ENCODE peak calls at places on chromosomes 16 and 17, in seven cellular contexts. One of them, this sample, is unnamed.

GRCh38 chr16:17395849-17396480 is 74.8 kb downstream of the XYLT1 start:
- DNase-seq in stimulated activated CD4-positive, alpha-beta T cell treated with anti-CD3 and anti-CD28 coated beads, TNF-alpha, amount 100 ng/mL, for 1 hour: no peak
- DNase-seq in nephron progenitor cell: no peak
- DNase-seq in uterus: peak
- DNase-seq in transverse colon: peak
- DNase-seq in 8988T: no peak
- DNase-seq in HuH-7: no peak
- DNase-seq in this sample: no peak

GRCh38 chr17:64327201-64327930 is 63.3 kb downstream of the PECAM1 start:
- DNase-seq in stimulated activated CD4-positive, alpha-beta T cell treated with anti-CD3 and anti-CD28 coated beads, TNF-alpha, amount 100 ng/mL, for 1 hour: no peak
- DNase-seq in nephron progenitor cell: no peak
- DNase-seq in uterus: peak
- DNase-seq in transverse colon: no peak
- DNase-seq in 8988T: no peak
- DNase-seq in HuH-7: no peak
- DNase-seq in this sample: no peak

GRCh38 chr17:42508426-42509164 is 27.4 kb upstream of the NAGLU start:
- DNase-seq in stimulated activated CD4-positive, alpha-beta T cell treated with anti-CD3 and anti-CD28 coated beads, TNF-alpha, amount 100 ng/mL, for 1 hour: no peak
- DNase-seq in nephron progenitor cell: no peak
- DNase-seq in uterus: no peak
- DNase-seq in transverse colon: no peak
- DNase-seq in 8988T: no peak
- DNase-seq in HuH-7: no peak
- DNase-seq in this sample: no peak

GRCh38 chr17:1134634-1135324 is 45.0 kb downstream of the ABR start:
- DNase-seq in stimulated activated CD4-positive, alpha-beta T cell treated with anti-CD3 and anti-CD28 coated beads, TNF-alpha, amount 100 ng/mL, for 1 hour: no peak
- DNase-seq in nephron progenitor cell: no peak
- DNase-seq in uterus: no peak
- DNase-seq in transverse colon: no peak
- DNase-seq in 8988T: no peak
- DNase-seq in HuH-7: no peak
- DNase-seq in this sample: no peak

GRCh38 chr17:59786536-59787319 is 79.3 kb downstream of the VMP1 start:
- DNase-seq in stimulated activated CD4-positive, alpha-beta T cell treated with anti-CD3 and anti-CD28 coated beads, TNF-alpha, amount 100 ng/mL, for 1 hour: peak
- DNase-seq in nephron progenitor cell: no peak
- DNase-seq in uterus: peak
- DNase-seq in transverse colon: peak
- DNase-seq in 8988T: no peak
- DNase-seq in HuH-7: peak
- DNase-seq in this sample: peak

GRCh38 chr16:26827386-26827785 is 239.3 kb upstream of the C16orf82 start:
- DNase-seq in stimulated activated CD4-positive, alpha-beta T cell treated with anti-CD3 and anti-CD28 coated beads, TNF-alpha, amount 100 ng/mL, for 1 hour: no peak
- DNase-seq in nephron progenitor cell: no peak
- DNase-seq in uterus: no peak
- DNase-seq in transverse colon: no peak
- DNase-seq in 8988T: no peak
- DNase-seq in HuH-7: no peak
- DNase-seq in this sample: no peak

GRCh38 chr17:1865252-1866037 is 35.6 kb downstream of the RPA1 start:
- DNase-seq in stimulated activated CD4-positive, alpha-beta T cell treated with anti-CD3 and anti-CD28 coated beads, TNF-alpha, amount 100 ng/mL, for 1 hour: no peak
- DNase-seq in nephron progenitor cell: no peak
- DNase-seq in uterus: no peak
- DNase-seq in transverse colon: peak
- DNase-seq in 8988T: no peak
- DNase-seq in HuH-7: peak
- DNase-seq in this sample: no peak

GRCh38 chr16:85955566-85955965 is 56.6 kb downstream of the IRF8 start:
- DNase-seq in stimulated activated CD4-positive, alpha-beta T cell treated with anti-CD3 and anti-CD28 coated beads, TNF-alpha, amount 100 ng/mL, for 1 hour: no peak
- DNase-seq in nephron progenitor cell: no peak
- DNase-seq in uterus: no peak
- DNase-seq in transverse colon: no peak
- DNase-seq in 8988T: no peak
- DNase-seq in HuH-7: no peak
- DNase-seq in this sample: no peak

GRCh38 chr16:56542039-56542438 is 22.2 kb upstream of the BBS2 start:
- DNase-seq in stimulated activated CD4-positive, alpha-beta T cell treated with anti-CD3 and anti-CD28 coated beads, TNF-alpha, amount 100 ng/mL, for 1 hour: no peak
- DNase-seq in nephron progenitor cell: no peak
- DNase-seq in uterus: no peak
- DNase-seq in transverse colon: no peak
- DNase-seq in 8988T: no peak
- DNase-seq in HuH-7: no peak
- DNase-seq in this sample: no peak

GRCh38 chr17:77212833-77213777 is 72.3 kb downstream of the SEC14L1 start:
- DNase-seq in stimulated activated CD4-positive, alpha-beta T cell treated with anti-CD3 and anti-CD28 coated beads, TNF-alpha, amount 100 ng/mL, for 1 hour: no peak
- DNase-seq in nephron progenitor cell: no peak
- DNase-seq in uterus: no peak
- DNase-seq in transverse colon: no peak
- DNase-seq in 8988T: no peak
- DNase-seq in HuH-7: no peak
- DNase-seq in this sample: no peak

GRCh38 chr16:29898786-29899515 is 399 bp downstream of the SEZ6L2 start:
- DNase-seq in stimulated activated CD4-positive, alpha-beta T cell treated with anti-CD3 and anti-CD28 coated beads, TNF-alpha, amount 100 ng/mL, for 1 hour: no peak
- DNase-seq in nephron progenitor cell: peak
- DNase-seq in uterus: no peak
- DNase-seq in transverse colon: peak
- DNase-seq in 8988T: peak
- DNase-seq in HuH-7: peak
- DNase-seq in this sample: no peak

GRCh38 chr16:10090816-10091215 is 91.4 kb downstream of the GRIN2A start:
- DNase-seq in stimulated activated CD4-positive, alpha-beta T cell treated with anti-CD3 and anti-CD28 coated beads, TNF-alpha, amount 100 ng/mL, for 1 hour: no peak
- DNase-seq in nephron progenitor cell: no peak
- DNase-seq in uterus: no peak
- DNase-seq in transverse colon: no peak
- DNase-seq in 8988T: no peak
- DNase-seq in HuH-7: no peak
- DNase-seq in this sample: no peak

GRCh38 chr17:62085511-62086408 is 20.7 kb upstream of the MED13 start:
- DNase-seq in stimulated activated CD4-positive, alpha-beta T cell treated with anti-CD3 and anti-CD28 coated beads, TNF-alpha, amount 100 ng/mL, for 1 hour: no peak
- DNase-seq in nephron progenitor cell: no peak
- DNase-seq in uterus: no peak
- DNase-seq in transverse colon: no peak
- DNase-seq in 8988T: no peak
- DNase-seq in HuH-7: no peak
- DNase-seq in this sample: peak

GRCh38 chr17:1577186-1577585 is 14.6 kb upstream of the PITPNA start:
- DNase-seq in stimulated activated CD4-positive, alpha-beta T cell treated with anti-CD3 and anti-CD28 coated beads, TNF-alpha, amount 100 ng/mL, for 1 hour: no peak
- DNase-seq in nephron progenitor cell: no peak
- DNase-seq in uterus: peak
- DNase-seq in transverse colon: peak
- DNase-seq in 8988T: no peak
- DNase-seq in HuH-7: peak
- DNase-seq in this sample: peak

GRCh38 chr17:74351552-74352210 is 10.0 kb downstream of the BTBD17 start:
- DNase-seq in stimulated activated CD4-positive, alpha-beta T cell treated with anti-CD3 and anti-CD28 coated beads, TNF-alpha, amount 100 ng/mL, for 1 hour: no peak
- DNase-seq in nephron progenitor cell: peak
- DNase-seq in uterus: no peak
- DNase-seq in transverse colon: no peak
- DNase-seq in 8988T: no peak
- DNase-seq in HuH-7: no peak
- DNase-seq in this sample: peak

GRCh38 chr17:58388302-58389190 is 28.8 kb downstream of the RNF43 start:
- DNase-seq in stimulated activated CD4-positive, alpha-beta T cell treated with anti-CD3 and anti-CD28 coated beads, TNF-alpha, amount 100 ng/mL, for 1 hour: no peak
- DNase-seq in nephron progenitor cell: no peak
- DNase-seq in uterus: no peak
- DNase-seq in transverse colon: no peak
- DNase-seq in 8988T: no peak
- DNase-seq in HuH-7: no peak
- DNase-seq in this sample: no peak

GRCh38 chr17:75525806-75526554 is 483 bp downstream of the LLGL2 start:
- DNase-seq in stimulated activated CD4-positive, alpha-beta T cell treated with anti-CD3 and anti-CD28 coated beads, TNF-alpha, amount 100 ng/mL, for 1 hour: no peak
- DNase-seq in nephron progenitor cell: peak
- DNase-seq in uterus: no peak
- DNase-seq in transverse colon: peak
- DNase-seq in 8988T: no peak
- DNase-seq in HuH-7: no peak
- DNase-seq in this sample: no peak

GRCh38 chr16:4544483-4544882 is 5.9 kb upstream of the CDIP1 start:
- DNase-seq in stimulated activated CD4-positive, alpha-beta T cell treated with anti-CD3 and anti-CD28 coated beads, TNF-alpha, amount 100 ng/mL, for 1 hour: no peak
- DNase-seq in nephron progenitor cell: no peak
- DNase-seq in uterus: no peak
- DNase-seq in transverse colon: no peak
- DNase-seq in 8988T: no peak
- DNase-seq in HuH-7: no peak
- DNase-seq in this sample: no peak

GRCh38 chr16:73217654-73218053 is 169.7 kb upstream of the ZFHX3 start:
- DNase-seq in stimulated activated CD4-positive, alpha-beta T cell treated with anti-CD3 and anti-CD28 coated beads, TNF-alpha, amount 100 ng/mL, for 1 hour: no peak
- DNase-seq in nephron progenitor cell: no peak
- DNase-seq in uterus: no peak
- DNase-seq in transverse colon: no peak
- DNase-seq in 8988T: no peak
- DNase-seq in HuH-7: no peak
- DNase-seq in this sample: no peak

GRCh38 chr16:88466175-88466862 is 13.2 kb downstream of the ZFPM1 start:
- DNase-seq in stimulated activated CD4-positive, alpha-beta T cell treated with anti-CD3 and anti-CD28 coated beads, TNF-alpha, amount 100 ng/mL, for 1 hour: no peak
- DNase-seq in nephron progenitor cell: no peak
- DNase-seq in uterus: no peak
- DNase-seq in transverse colon: no peak
- DNase-seq in 8988T: no peak
- DNase-seq in HuH-7: no peak
- DNase-seq in this sample: no peak

GRCh38 chr16:85822145-85822544 is 22.6 kb downstream of the COX4I1 start:
- DNase-seq in stimulated activated CD4-positive, alpha-beta T cell treated with anti-CD3 and anti-CD28 coated beads, TNF-alpha, amount 100 ng/mL, for 1 hour: no peak
- DNase-seq in nephron progenitor cell: no peak
- DNase-seq in uterus: no peak
- DNase-seq in transverse colon: no peak
- DNase-seq in 8988T: no peak
- DNase-seq in HuH-7: no peak
- DNase-seq in this sample: no peak

GRCh38 chr16:75065149-75065807 is 51.3 kb downstream of the LDHD start:
- DNase-seq in stimulated activated CD4-positive, alpha-beta T cell treated with anti-CD3 and anti-CD28 coated beads, TNF-alpha, amount 100 ng/mL, for 1 hour: no peak
- DNase-seq in nephron progenitor cell: no peak
- DNase-seq in uterus: no peak
- DNase-seq in transverse colon: peak
- DNase-seq in 8988T: no peak
- DNase-seq in HuH-7: no peak
- DNase-seq in this sample: no peak

GRCh38 chr16:4260360-4260759 is 12.5 kb downstream of the TFAP4 start:
- DNase-seq in stimulated activated CD4-positive, alpha-beta T cell treated with anti-CD3 and anti-CD28 coated beads, TNF-alpha, amount 100 ng/mL, for 1 hour: no peak
- DNase-seq in nephron progenitor cell: no peak
- DNase-seq in uterus: no peak
- DNase-seq in transverse colon: peak
- DNase-seq in 8988T: no peak
- DNase-seq in HuH-7: no peak
- DNase-seq in this sample: no peak

GRCh38 chr16:2212362-2213324 is 2.0 kb upstream of the BRICD5 start:
- DNase-seq in stimulated activated CD4-positive, alpha-beta T cell treated with anti-CD3 and anti-CD28 coated beads, TNF-alpha, amount 100 ng/mL, for 1 hour: no peak
- DNase-seq in nephron progenitor cell: no peak
- DNase-seq in uterus: no peak
- DNase-seq in transverse colon: no peak
- DNase-seq in 8988T: peak
- DNase-seq in HuH-7: no peak
- DNase-seq in this sample: peak

GRCh38 chr17:35889818-35890773 is 9.9 kb upstream of the CCL5 start:
- DNase-seq in stimulated activated CD4-positive, alpha-beta T cell treated with anti-CD3 and anti-CD28 coated beads, TNF-alpha, amount 100 ng/mL, for 1 hour: no peak
- DNase-seq in nephron progenitor cell: no peak
- DNase-seq in uterus: no peak
- DNase-seq in transverse colon: no peak
- DNase-seq in 8988T: no peak
- DNase-seq in HuH-7: peak
- DNase-seq in this sample: no peak

GRCh38 chr16:87471278-87472141 is 21.3 kb downstream of the ZCCHC14 start:
- DNase-seq in stimulated activated CD4-positive, alpha-beta T cell treated with anti-CD3 and anti-CD28 coated beads, TNF-alpha, amount 100 ng/mL, for 1 hour: no peak
- DNase-seq in nephron progenitor cell: peak
- DNase-seq in uterus: no peak
- DNase-seq in transverse colon: no peak
- DNase-seq in 8988T: no peak
- DNase-seq in HuH-7: peak
- DNase-seq in this sample: peak

This sample was measured in islet precursor cell.